ENCODE peak calls at places on chromosomes 13 and 19, in four cellular contexts. A is A549, I is left ventricle myocardium inferior, M is sigmoid colon. K is an unnamed sample.

GRCh38 chr19:56348289-56348877 is 33.7 kb upstream of the ZSCAN5A start:
- DNase-seq in A (no peak), I (no peak), M (no peak), K (no peak)

GRCh38 chr13:36736119-36736726 is 62.4 kb downstream of the SERTM1 start:
- DNase-seq in A (peak), I (no peak), M (peak), K (peak)

GRCh38 chr19:48403606-48404005 is 10.1 kb downstream of the GRIN2D start:
- DNase-seq in A (no peak), I (no peak), M (no peak), K (peak)

GRCh38 chr19:31705656-31706055 is 356.4 kb upstream of the TSHZ3 start:
- DNase-seq in A (no peak), I (no peak), M (no peak), K (no peak)

GRCh38 chr13:35501721-35502235 is 25.3 kb upstream of the MAB21L1 start:
- DNase-seq in A (no peak), I (no peak), M (no peak), K (no peak)

GRCh38 chr13:50236898-50237318 is 221.7 kb downstream of the KCNRG start:
- DNase-seq in A (no peak), I (no peak), M (no peak), K (peak)

GRCh38 chr13:104984296-104984818 is 1551.1 kb downstream of the EFNB2 start:
- DNase-seq in A (no peak), I (peak), M (peak), K (peak)

GRCh38 chr13:52348983-52349780 is 56.8 kb downstream of the THSD1 start:
- DNase-seq in A (peak), I (no peak), M (no peak), K (no peak)

GRCh38 chr19:52962394-52963228 is at the start of gene ZNF816:
- DNase-seq in A (no peak), I (peak), M (peak), K (peak)

GRCh38 chr13:105462981-105463380 is 1072.5 kb downstream of the EFNB2 start:
- DNase-seq in A (no peak), I (no peak), M (no peak), K (no peak)

GRCh38 chr13:25169951-25170553 is 2.0 kb downstream of the AMER2 start:
- DNase-seq in A (no peak), I (no peak), M (no peak), K (no peak)

GRCh38 chr13:21034602-21035190 is 26.7 kb downstream of the LATS2 start:
- DNase-seq in A (no peak), I (peak), M (peak), K (no peak)

GRCh38 chr19:54473071-54473941 is at the start of gene CDC42EP5:
- DNase-seq in A (no peak), I (peak), M (peak), K (no peak)

GRCh38 chr19:55640577-55641375 is at the start of gene ZNF580:
- DNase-seq in A (peak), I (peak), M (peak), K (peak)

GRCh38 chr19:18674616-18675015 is 8.9 kb upstream of the CRTC1 start:
- DNase-seq in A (no peak), I (peak), M (peak), K (no peak)

GRCh38 chr19:17041994-17042393 is 15.4 kb upstream of the CPAMD8 start:
- DNase-seq in A (no peak), I (peak), M (no peak), K (no peak)

GRCh38 chr13:30600470-30600869 is 17.2 kb upstream of the USPL1 start:
- DNase-seq in A (no peak), I (no peak), M (no peak), K (no peak)

GRCh38 chr19:48368942-48369341 is 4.8 kb downstream of the SYNGR4 start:
- DNase-seq in A (no peak), I (no peak), M (no peak), K (no peak)

GRCh38 chr13:91747164-91747563 is 348.7 kb downstream of the GPC5 start:
- DNase-seq in A (no peak), I (no peak), M (no peak), K (no peak)

GRCh38 chr19:7872306-7873204 is 1.6 kb downstream of the PRR36 start:
- DNase-seq in A (no peak), I (no peak), M (no peak), K (no peak)

GRCh38 chr13:82356667-82357066 is 1525.6 kb downstream of the SLITRK1 start:
- DNase-seq in A (no peak), I (no peak), M (no peak), K (no peak)

GRCh38 chr19:44847144-44848035 is 1.3 kb downstream of the NECTIN2 start:
- DNase-seq in A (peak), I (peak), M (peak), K (no peak)

GRCh38 chr13:114313061-114313860 is 1.0 kb upstream of the CHAMP1 start:
- DNase-seq in A (no peak), I (no peak), M (no peak), K (peak)

GRCh38 chr19:17758528-17758927 is 7.3 kb downstream of the FCHO1 start:
- DNase-seq in A (no peak), I (no peak), M (no peak), K (no peak)

GRCh38 chr19:7225741-7226140 is 68.5 kb downstream of the INSR start:
- DNase-seq in A (no peak), I (no peak), M (no peak), K (no peak)

GRCh38 chr13:46389985-46390384 is 2.9 kb upstream of the RUBCNL start:
- DNase-seq in A (no peak), I (peak), M (peak), K (peak)

DNA sequence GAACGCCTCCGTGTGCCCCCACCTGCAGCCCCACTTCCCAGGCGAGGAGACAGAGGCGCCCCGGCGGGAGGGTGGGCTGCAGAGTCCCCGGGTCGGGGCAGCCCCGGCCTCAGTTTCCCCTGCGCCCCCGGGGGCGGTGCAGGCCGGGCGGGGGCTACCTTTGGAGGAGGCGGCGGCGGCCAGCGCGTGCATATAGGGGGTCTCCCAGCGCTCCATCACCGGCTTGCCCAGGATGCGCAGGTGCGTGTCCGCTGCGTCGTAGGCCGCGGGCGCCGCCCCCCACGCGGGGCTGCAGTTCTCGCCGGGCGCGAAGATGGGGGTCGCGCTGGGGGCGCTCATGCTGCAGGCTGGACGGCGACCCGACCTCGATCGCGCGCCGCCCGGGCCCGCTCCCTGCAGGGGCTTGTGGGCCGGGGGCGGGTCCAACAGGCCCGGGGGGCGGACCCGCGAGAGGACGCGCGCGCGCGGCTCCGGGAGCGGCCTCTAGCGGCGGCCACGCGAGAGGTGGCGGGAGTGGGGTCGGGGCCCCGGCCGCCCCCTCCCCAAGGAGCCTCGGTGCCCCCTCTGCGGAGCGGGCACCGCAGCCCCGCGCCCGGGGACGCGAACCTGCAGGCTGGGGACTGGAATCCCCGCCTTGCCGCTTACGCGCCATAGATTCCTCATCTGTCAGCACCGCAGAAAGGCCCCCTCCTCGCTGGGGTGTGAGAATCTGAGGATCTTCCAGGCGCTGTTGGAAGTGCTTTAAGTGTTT is at the start of gene GAMT:
- DNase-seq in A (no peak), I (peak), M (no peak), K (peak)
- TF ChIP-seq CTCF in A (peak), I (peak), M (no peak), K (peak)

DNA sequence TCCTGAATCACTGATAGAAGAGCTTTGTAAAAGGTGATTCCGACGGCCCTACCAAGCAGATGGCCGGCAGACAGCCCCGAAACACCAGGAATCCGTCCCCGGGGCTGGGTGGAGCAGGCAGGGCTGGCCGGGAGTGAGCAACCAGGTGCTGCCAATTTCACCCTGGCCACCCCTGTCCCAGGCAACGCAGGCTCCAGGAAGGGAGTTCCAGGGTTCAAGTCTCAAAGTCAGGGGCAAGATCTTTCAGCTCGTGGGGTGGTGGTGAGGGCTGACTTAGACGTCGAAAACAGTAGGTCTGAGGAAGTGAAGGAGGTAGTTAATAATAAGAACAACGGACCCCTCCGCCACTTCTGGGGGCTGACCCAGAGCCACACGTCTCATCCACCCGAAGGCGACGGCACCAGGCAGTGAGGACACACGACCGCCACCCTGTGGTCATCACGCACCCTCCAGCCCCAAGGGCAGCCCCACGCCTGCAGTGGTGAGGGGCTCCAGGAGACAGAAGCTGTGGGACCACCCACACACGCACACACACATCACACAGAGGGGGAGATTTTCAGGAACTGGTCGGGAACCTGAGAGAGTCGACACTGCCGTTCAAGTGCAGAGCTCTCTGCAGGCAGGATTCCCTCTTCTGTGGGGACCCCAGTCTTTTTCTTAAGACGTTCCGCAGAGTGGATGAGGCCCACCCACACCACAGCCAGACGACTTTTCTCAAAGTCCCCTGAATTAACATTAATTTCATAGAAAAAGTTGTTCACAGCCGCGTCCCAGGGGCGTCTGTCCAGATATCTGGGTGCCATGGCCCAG is 67.2 kb downstream of the SPACA7 start:
- DNase-seq in A (no peak), I (no peak), M (peak), K (peak)
- TF ChIP-seq CTCF in A (no peak), I (no peak), M (no peak), K (peak)

GRCh38 chr19:57583104-57583520 is 833 bp upstream of the ZIK1 start:
- DNase-seq in A (no peak), I (peak), M (no peak), K (no peak)

GRCh38 chr19:57576661-57577060 is 2.0 kb downstream of the ZNF416 start:
- DNase-seq in A (no peak), I (no peak), M (no peak), K (no peak)

GRCh38 chr19:57583521-57584416 is at the start of gene ZIK1:
- DNase-seq in A (no peak), I (peak), M (peak), K (peak)

DNA sequence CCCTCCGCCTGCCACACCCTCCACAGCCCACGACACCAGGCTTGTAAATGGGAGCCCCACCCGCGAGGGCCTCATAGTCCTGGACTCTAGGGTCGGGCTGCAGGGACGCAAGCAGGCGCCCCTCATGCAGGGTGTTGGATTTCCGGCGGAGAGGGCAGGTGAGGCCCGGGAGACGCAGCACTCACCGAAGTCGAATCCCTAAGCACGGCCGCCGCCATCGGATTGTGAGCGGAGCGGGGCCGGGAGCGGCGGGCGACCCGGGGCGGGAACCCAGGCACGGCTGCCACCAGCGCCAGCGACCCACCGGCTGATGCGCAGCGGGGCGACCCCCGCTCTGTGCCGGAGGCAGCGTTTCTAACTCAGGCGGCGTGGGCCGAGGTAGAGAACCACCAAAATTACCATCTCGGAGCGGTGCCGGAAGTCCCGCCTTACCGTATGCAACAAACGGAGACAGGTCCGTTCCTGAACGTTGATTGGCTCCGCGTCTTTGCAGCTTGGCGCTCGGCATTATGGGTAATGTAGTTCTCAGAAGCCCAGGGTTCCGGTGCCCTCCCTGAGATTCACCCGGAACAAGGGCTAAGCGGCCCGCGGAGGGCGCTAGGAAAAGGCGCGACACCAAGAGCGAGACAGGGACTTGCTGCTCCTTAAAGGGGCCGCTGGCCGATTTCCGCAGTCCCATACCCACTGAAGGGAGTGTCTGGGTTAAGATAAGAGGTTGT is at the start of gene ZNF416:
- DNase-seq in A (peak), I (peak), M (peak), K (peak)
- TF ChIP-seq CTCF in A (no peak), I (peak), M (no peak), K (peak)

DNA sequence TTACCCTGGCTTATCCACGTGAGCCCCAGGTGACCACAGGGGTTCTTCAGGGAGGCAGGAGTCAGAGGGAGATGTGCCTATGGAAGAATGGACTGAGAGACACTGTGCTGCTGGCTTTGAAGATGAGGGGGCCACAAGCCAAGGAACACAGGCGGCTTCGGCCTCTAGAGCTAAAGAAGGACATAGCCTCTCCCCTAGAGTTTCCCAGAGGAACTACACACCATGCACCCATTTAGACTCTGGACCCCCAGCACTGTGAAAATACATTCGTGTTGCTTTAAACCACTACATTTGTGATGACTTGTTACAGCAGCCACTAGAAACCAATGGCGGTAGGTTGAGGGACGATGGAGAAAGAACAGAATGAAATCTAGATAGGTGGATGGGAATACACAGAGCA is 13.7 kb upstream of the ATF5 start:
- DNase-seq in A (no peak), I (no peak), M (no peak), K (no peak)
- TF ChIP-seq CTCF in A (no peak), I (no peak), M (no peak), K (no peak)

GRCh38 chr13:34035676-34036325 is 217.9 kb downstream of the RFC3 start:
- DNase-seq in A (peak), I (no peak), M (no peak), K (no peak)
- TF ChIP-seq CTCF in A (no peak), I (no peak), M (no peak), K (no peak)

DNA sequence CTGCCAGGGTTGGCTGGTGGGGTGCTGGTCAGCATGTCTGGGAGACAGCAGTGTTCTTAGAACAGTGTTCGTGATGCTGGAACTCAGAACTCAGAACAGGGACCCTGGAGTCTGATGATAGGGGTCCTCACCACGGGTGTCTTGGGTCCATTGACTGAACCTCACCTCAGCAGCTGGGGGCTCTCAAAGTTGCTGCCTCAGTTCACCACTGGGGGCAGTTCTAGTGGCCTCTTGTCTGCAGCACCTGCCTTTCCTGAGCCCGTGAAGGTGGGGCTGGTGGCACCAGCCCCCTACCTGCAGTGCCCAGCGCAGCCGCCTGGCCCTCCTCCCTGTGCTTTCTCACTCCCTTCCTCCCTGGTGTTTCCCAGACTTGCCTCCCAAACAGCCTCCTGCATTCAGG is 28.5 kb downstream of the SAFB start:
- DNase-seq in A (no peak), I (no peak), M (peak), K (no peak)
- TF ChIP-seq CTCF in A (no peak), I (no peak), M (no peak), K (no peak)

K was measured in GM13977.